ENCODE peak calls at places on chromosomes 1 and 21, in ten cellular contexts. I, E, K, V, C, P, R, G, D and O are unnamed samples.
A peak's percentile ranks its signal among the peaks of the same experiment; 100 is the strongest.

GRCh38 chr1:41581216-41582003 is 96.9 kb upstream of the EDN2 start:
- DNase-seq in C (no peak), P (no peak), I (no peak), V (no peak), D (no peak), E (no peak), R (peak; percentile 48), K (no peak), G (no peak), O (no peak)

GRCh38 chr1:15141933-15142647 is 11.5 kb upstream of the TMEM51 start:
- DNase-seq in I (peak; percentile 52), G (no peak), P (no peak), K (no peak), D (peak; percentile 45), V (no peak), E (peak; percentile 99), R (no peak), C (no peak), O (no peak)

GRCh38 chr1:59432531-59433439 is 135.9 kb downstream of the FGGY start:
- DNase-seq in D (no peak), I (no peak), G (no peak), R (no peak), C (no peak), P (no peak), K (no peak), E (peak; percentile 22), V (no peak), O (no peak)

GRCh38 chr1:84896279-84896678 is 3.3 kb upstream of the LPAR3 start:
- DNase-seq in D (no peak), G (no peak), C (no peak), E (no peak), P (no peak), R (no peak), K (no peak), V (no peak), I (no peak), O (no peak)

GRCh38 chr1:244651956-244652698 is 799 bp upstream of the DESI2 start:
- DNase-seq in P (no peak), R (no peak), C (no peak), V (no peak), E (no peak), G (no peak), D (no peak), I (peak; percentile 11), K (no peak), O (no peak)

GRCh38 chr21:21439761-21440160 is 441.6 kb downstream of the NCAM2 start:
- DNase-seq in G (no peak), I (peak; percentile 36), C (no peak), V (no peak), E (no peak), P (no peak), R (no peak), K (no peak), D (no peak), O (no peak)

GRCh38 chr1:109270623-109271317 is 12.2 kb downstream of the PSRC1 start:
- DNase-seq in R (no peak), K (no peak), C (no peak), E (no peak), D (no peak), G (no peak), I (no peak), P (no peak), V (no peak), O (no peak)

GRCh38 chr1:214685906-214686305 is 82.9 kb downstream of the CENPF start:
- DNase-seq in E (no peak), G (no peak), I (peak; percentile 18), C (no peak), K (no peak), V (no peak), D (no peak), R (no peak), P (no peak), O (no peak)

GRCh38 chr1:43363935-43364525 is 3.8 kb downstream of the ELOVL1 start:
- DNase-seq in G (no peak), V (no peak), P (no peak), I (no peak), E (no peak), R (no peak), C (no peak), D (no peak), K (no peak), O (no peak)

GRCh38 chr1:44894591-44894990 is 51.5 kb upstream of the PTCH2 start:
- DNase-seq in G (no peak), V (no peak), P (no peak), E (no peak), D (no peak), K (no peak), I (peak; percentile 97), R (no peak), C (no peak), O (no peak)

GRCh38 chr1:7856345-7856744 is 3.5 kb upstream of the UTS2 start:
- DNase-seq in R (no peak), K (no peak), I (no peak), G (peak; percentile 35), E (peak; percentile 3), P (no peak), D (no peak), C (no peak), V (no peak), O (no peak)

GRCh38 chr1:201405484-201405831 is 6.3 kb upstream of the LAD1 start:
- DNase-seq in G (no peak), K (peak; percentile 56), P (no peak), V (no peak), E (peak; percentile 66), C (no peak), R (no peak), D (no peak), I (no peak), O (no peak)

GRCh38 chr1:232140419-232141166 is 489.3 kb downstream of the SIPA1L2 start:
- DNase-seq in G (no peak), D (no peak), R (no peak), E (no peak), K (no peak), P (no peak), I (no peak), V (no peak), C (no peak), O (no peak)

GRCh38 chr1:31919591-31919990 is 18.6 kb downstream of the PTP4A2 start:
- DNase-seq in V (no peak), K (no peak), I (no peak), G (no peak), E (no peak), D (no peak), R (no peak), P (no peak), C (no peak), O (no peak)

GRCh38 chr1:43883321-43883720 is 50.3 kb upstream of the ARTN start:
- DNase-seq in I (no peak), P (no peak), G (no peak), V (no peak), R (no peak), E (no peak), C (no peak), K (no peak), D (no peak), O (no peak)

DNA sequence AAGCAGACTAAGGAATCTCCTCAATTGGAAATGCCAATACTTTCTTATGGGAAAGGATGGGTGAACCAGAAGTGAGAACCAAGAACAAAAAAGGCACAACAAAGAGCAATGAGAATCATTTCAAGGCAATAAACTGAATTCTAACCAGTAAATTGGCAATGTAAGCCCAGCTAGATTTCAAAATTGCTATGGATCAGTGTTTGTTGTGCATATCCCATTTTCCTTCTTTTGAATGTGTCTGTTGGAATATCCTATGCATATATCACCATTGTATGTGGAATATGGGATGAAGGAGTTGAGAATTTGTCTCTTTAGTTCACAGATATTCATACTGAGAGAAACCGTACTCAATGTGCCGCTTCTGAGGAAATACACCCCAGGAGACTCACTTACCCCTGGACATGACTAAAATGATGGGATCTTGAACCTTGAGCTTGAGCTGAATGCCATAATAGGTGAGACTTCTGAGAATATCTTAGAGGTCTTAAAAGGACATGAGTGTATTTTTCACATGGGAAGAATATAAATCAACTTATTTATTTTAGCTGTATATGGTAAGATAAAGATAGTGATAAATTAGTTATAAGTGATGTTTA is 216.0 kb downstream of the BACH1 start:
- DNase-seq in D (no peak), V (no peak), K (no peak), E (no peak), P (no peak), I (no peak), G (no peak), R (no peak), C (no peak), O (no peak)
- H3K36me3 ChIP-seq in D (no peaks in the 10 kb centered on the region), V (no peaks in the 10 kb centered on the region), K (no peaks in the 10 kb centered on the region), E (no peaks in the 10 kb centered on the region), P (no peaks in the 10 kb centered on the region), I (no peaks in the 10 kb centered on the region), G (no peaks in the 10 kb centered on the region), R (no peaks in the 10 kb centered on the region), C (peaks cover 15% of the 10 kb centered on the region), O (no peaks in the 10 kb centered on the region)

DNA sequence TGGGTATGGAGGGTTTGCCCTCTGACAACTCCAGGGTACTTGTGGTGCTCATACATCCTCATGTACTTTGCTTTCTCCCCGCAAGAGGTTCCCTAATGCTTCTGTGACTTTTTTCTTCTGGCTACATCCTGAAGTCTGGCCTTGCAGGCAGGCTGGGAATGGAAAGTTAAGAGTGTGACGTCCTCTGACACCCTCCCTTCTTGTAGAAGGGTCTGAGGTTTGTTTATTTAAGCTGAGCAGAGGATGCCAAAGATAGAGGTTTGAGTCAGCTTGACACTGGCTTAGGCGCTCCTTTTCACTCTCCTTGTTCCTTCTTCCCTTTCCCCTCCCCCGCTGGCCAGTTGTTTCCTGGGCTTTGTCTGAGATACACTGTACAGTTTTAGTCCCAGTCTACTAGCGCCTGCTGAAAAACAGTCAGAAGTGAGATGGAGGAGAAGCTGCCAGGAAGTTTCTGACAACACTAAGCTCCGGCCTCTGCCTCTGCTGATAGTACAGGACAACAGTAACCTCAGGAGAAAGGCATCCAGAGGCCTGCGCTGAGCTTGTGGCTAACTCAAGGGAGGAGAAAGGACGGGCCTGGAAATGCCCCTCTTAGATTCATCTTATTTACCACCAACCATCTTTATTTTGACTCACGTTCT is at the start of gene MACF1:
- DNase-seq in V (no peak), R (peak; percentile 70), G (peak; percentile 89), E (peak; percentile 46), I (peak; percentile 98), C (peak; percentile 76), P (peak; percentile 48), D (peak; percentile 78), K (no peak), O (no peak)
- TF ChIP-seq POLR2A in V (no peak), R (no peak), G (peak; percentile 35), E (no peak), I (peak; percentile 52), C (no peak), P (no peak), D (no peak), K (no peak), O (no peak)

GRCh38 chr1:12272770-12273169 is 42.9 kb downstream of the VPS13D start:
- DNase-seq in P (no peak), I (no peak), C (no peak), D (no peak), V (no peak), R (no peak), G (no peak), K (no peak), E (no peak), O (no peak)
- H3K36me3 ChIP-seq in P (no peaks in the 10 kb centered on the region), I (peaks cover 42% of the 10 kb centered on the region), C (peaks cover 100% of the 10 kb centered on the region), D (peaks cover 99% of the 10 kb centered on the region), V (peaks cover 9% of the 10 kb centered on the region), R (peaks cover 100% of the 10 kb centered on the region), G (peaks cover 82% of the 10 kb centered on the region), K (peaks cover 65% of the 10 kb centered on the region), E (peaks cover 10% of the 10 kb centered on the region), O (peaks cover 96% of the 10 kb centered on the region)

DNA sequence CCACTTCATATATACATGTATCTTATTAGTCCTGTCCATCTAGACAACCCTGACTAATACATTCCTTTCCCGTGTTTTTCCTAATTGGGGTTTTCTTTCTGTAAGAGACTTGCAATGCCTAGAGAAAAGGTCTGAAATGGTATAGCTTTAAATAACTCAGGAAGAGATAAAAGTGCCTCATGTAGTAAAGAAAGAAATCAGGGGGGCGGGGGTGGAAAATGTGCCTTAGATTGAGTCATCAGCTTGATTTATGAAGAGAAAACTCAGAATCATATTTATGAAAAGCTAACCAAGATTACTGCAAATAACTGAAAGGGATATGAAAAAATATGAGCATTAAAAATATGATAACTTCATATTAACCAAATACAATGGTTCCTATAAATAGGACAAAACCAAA is 345.8 kb upstream of the CHRM3 start:
- DNase-seq in C (no peak), I (no peak), G (no peak), V (no peak), D (no peak), P (no peak), K (no peak), R (no peak), E (no peak), O (no peak)
- TF ChIP-seq POLR2A in C (no peak), I (no peak), G (no peak), V (no peak), D (no peak), P (no peak), K (no peak), R (no peak), E (no peak), O (no peak)